ENCODE peak calls at places on chromosomes 2 and 18, in eight cellular contexts. One of them, this sample, is unnamed.
A peak's percentile ranks its signal among the peaks of the same experiment; 100 is the strongest.

GRCh38 chr2:226835420-226835795 is 446 bp upstream of the RHBDD1 start:
- DNase-seq in H9: peak; percentile 65
- DNase-seq in transverse colon: no peak
- DNase-seq in HepG2: no peak
- DNase-seq in RWPE2: no peak
- DNase-seq in upper lobe of right lung: no peak
- DNase-seq in body of pancreas: peak; percentile 37
- DNase-seq in thoracic aorta: no peak
- DNase-seq in this sample: no peak

GRCh38 chr2:221100467-221101089 is 471.5 kb downstream of the EPHA4 start:
- DNase-seq in H9: peak; percentile 60
- DNase-seq in transverse colon: no peak
- DNase-seq in HepG2: no peak
- DNase-seq in RWPE2: no peak
- DNase-seq in upper lobe of right lung: no peak
- DNase-seq in body of pancreas: no peak
- DNase-seq in thoracic aorta: no peak
- DNase-seq in this sample: no peak

GRCh38 chr2:163943403-163944356 is 207.9 kb upstream of the FIGN start:
- DNase-seq in H9: peak; percentile 28
- DNase-seq in transverse colon: no peak
- DNase-seq in HepG2: peak; percentile 96
- DNase-seq in RWPE2: no peak
- DNase-seq in upper lobe of right lung: no peak
- DNase-seq in body of pancreas: no peak
- DNase-seq in thoracic aorta: no peak
- DNase-seq in this sample: no peak

GRCh38 chr2:127386246-127386645 is 1.5 kb downstream of the MAP3K2 start:
- DNase-seq in H9: no peak
- DNase-seq in transverse colon: no peak
- DNase-seq in HepG2: no peak
- DNase-seq in RWPE2: no peak
- DNase-seq in upper lobe of right lung: no peak
- DNase-seq in body of pancreas: no peak
- DNase-seq in thoracic aorta: no peak
- DNase-seq in this sample: no peak

GRCh38 chr2:211429256-211429655 is 872.9 kb downstream of the CPS1 start:
- DNase-seq in H9: no peak
- DNase-seq in transverse colon: no peak
- DNase-seq in HepG2: no peak
- DNase-seq in RWPE2: no peak
- DNase-seq in upper lobe of right lung: no peak
- DNase-seq in body of pancreas: no peak
- DNase-seq in thoracic aorta: no peak
- DNase-seq in this sample: no peak

GRCh38 chr18:53004798-53005197 is 664.8 kb downstream of the DCC start:
- DNase-seq in H9: no peak
- DNase-seq in transverse colon: no peak
- DNase-seq in HepG2: no peak
- DNase-seq in RWPE2: no peak
- DNase-seq in upper lobe of right lung: no peak
- DNase-seq in body of pancreas: no peak
- DNase-seq in thoracic aorta: no peak
- DNase-seq in this sample: no peak

GRCh38 chr18:42635378-42636048 is 480.0 kb downstream of the RIT2 start:
- DNase-seq in H9: peak; percentile 32
- DNase-seq in transverse colon: no peak
- DNase-seq in HepG2: no peak
- DNase-seq in RWPE2: no peak
- DNase-seq in upper lobe of right lung: no peak
- DNase-seq in body of pancreas: no peak
- DNase-seq in thoracic aorta: no peak
- DNase-seq in this sample: no peak

GRCh38 chr2:233331536-233331935 is 22.8 kb upstream of the DGKD start:
- DNase-seq in H9: no peak
- DNase-seq in transverse colon: peak; percentile 77
- DNase-seq in HepG2: no peak
- DNase-seq in RWPE2: no peak
- DNase-seq in upper lobe of right lung: peak; percentile 68
- DNase-seq in body of pancreas: peak; percentile 24
- DNase-seq in thoracic aorta: no peak
- DNase-seq in this sample: peak; percentile 60

GRCh38 chr2:217466104-217466503 is 536.7 kb downstream of the TNS1 start:
- DNase-seq in H9: no peak
- DNase-seq in transverse colon: no peak
- DNase-seq in HepG2: no peak
- DNase-seq in RWPE2: no peak
- DNase-seq in upper lobe of right lung: no peak
- DNase-seq in body of pancreas: no peak
- DNase-seq in thoracic aorta: no peak
- DNase-seq in this sample: no peak

GRCh38 chr2:217466799-217467198 is 536.0 kb downstream of the TNS1 start:
- DNase-seq in H9: no peak
- DNase-seq in transverse colon: no peak
- DNase-seq in HepG2: no peak
- DNase-seq in RWPE2: no peak
- DNase-seq in upper lobe of right lung: no peak
- DNase-seq in body of pancreas: no peak
- DNase-seq in thoracic aorta: no peak
- DNase-seq in this sample: no peak

GRCh38 chr2:217467331-217467730 is 535.5 kb downstream of the TNS1 start:
- DNase-seq in H9: no peak
- DNase-seq in transverse colon: no peak
- DNase-seq in HepG2: no peak
- DNase-seq in RWPE2: no peak
- DNase-seq in upper lobe of right lung: no peak
- DNase-seq in body of pancreas: no peak
- DNase-seq in thoracic aorta: no peak
- DNase-seq in this sample: no peak

GRCh38 chr2:217469203-217469810 is 533.5 kb downstream of the TNS1 start:
- DNase-seq in H9: no peak
- DNase-seq in transverse colon: no peak
- DNase-seq in HepG2: no peak
- DNase-seq in RWPE2: no peak
- DNase-seq in upper lobe of right lung: no peak
- DNase-seq in body of pancreas: no peak
- DNase-seq in thoracic aorta: no peak
- DNase-seq in this sample: no peak

DNA sequence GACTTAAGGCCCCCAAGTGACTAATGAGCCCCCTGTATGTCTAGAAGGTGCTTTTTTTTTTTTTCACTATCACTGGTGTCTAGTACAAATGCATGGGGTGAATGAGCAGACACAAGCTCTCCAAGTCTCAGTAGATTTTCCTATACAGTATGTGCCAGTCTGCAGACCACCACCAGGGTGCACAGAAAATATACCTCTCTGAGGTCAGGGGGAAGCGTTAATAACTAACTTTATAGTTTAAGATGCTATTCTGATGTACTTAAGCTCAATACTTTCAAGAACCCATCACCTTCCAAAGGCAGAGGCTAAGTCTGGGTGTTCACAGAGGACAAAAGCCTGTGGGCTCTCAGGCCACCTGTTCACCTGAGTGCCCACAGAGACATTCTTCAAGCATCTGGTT is 534.8 kb downstream of the TNS1 start:
- DNase-seq in H9: no peak
- DNase-seq in transverse colon: no peak
- DNase-seq in HepG2: no peak
- DNase-seq in RWPE2: no peak
- DNase-seq in upper lobe of right lung: no peak
- DNase-seq in body of pancreas: no peak
- DNase-seq in thoracic aorta: no peak
- DNase-seq in this sample: no peak
- TF ChIP-seq CTCF in H9: peak; percentile 30
- TF ChIP-seq CTCF in transverse colon: no peak
- TF ChIP-seq CTCF in HepG2: no peak
- TF ChIP-seq CTCF in RWPE2: no peak
- TF ChIP-seq CTCF in upper lobe of right lung: no peak
- TF ChIP-seq CTCF in body of pancreas: no peak
- TF ChIP-seq CTCF in thoracic aorta: no peak
- TF ChIP-seq CTCF in this sample: no peak

GRCh38 chr2:105397025-105397722 is 1.7 kb downstream of the FHL2 start:
- DNase-seq in H9: no peak
- DNase-seq in transverse colon: peak; percentile 11
- DNase-seq in HepG2: no peak
- DNase-seq in RWPE2: no peak
- DNase-seq in upper lobe of right lung: no peak
- DNase-seq in body of pancreas: no peak
- DNase-seq in thoracic aorta: no peak
- DNase-seq in this sample: no peak

GRCh38 chr2:105395691-105396090 is 3.2 kb downstream of the FHL2 start:
- DNase-seq in H9: no peak
- DNase-seq in transverse colon: peak; percentile 8
- DNase-seq in HepG2: no peak
- DNase-seq in RWPE2: no peak
- DNase-seq in upper lobe of right lung: no peak
- DNase-seq in body of pancreas: no peak
- DNase-seq in thoracic aorta: no peak
- DNase-seq in this sample: no peak

GRCh38 chr2:105393373-105394055 is 5.3 kb downstream of the FHL2 start:
- DNase-seq in H9: no peak
- DNase-seq in transverse colon: peak; percentile 13
- DNase-seq in HepG2: no peak
- DNase-seq in RWPE2: peak; percentile 9
- DNase-seq in upper lobe of right lung: no peak
- DNase-seq in body of pancreas: no peak
- DNase-seq in thoracic aorta: no peak
- DNase-seq in this sample: no peak

GRCh38 chr2:105396254-105397024 is 2.4 kb downstream of the FHL2 start:
- DNase-seq in H9: no peak
- DNase-seq in transverse colon: peak; percentile 78
- DNase-seq in HepG2: peak; percentile 85
- DNase-seq in RWPE2: peak; percentile 97
- DNase-seq in upper lobe of right lung: no peak
- DNase-seq in body of pancreas: no peak
- DNase-seq in thoracic aorta: peak; percentile 33
- DNase-seq in this sample: peak; percentile 74

DNA sequence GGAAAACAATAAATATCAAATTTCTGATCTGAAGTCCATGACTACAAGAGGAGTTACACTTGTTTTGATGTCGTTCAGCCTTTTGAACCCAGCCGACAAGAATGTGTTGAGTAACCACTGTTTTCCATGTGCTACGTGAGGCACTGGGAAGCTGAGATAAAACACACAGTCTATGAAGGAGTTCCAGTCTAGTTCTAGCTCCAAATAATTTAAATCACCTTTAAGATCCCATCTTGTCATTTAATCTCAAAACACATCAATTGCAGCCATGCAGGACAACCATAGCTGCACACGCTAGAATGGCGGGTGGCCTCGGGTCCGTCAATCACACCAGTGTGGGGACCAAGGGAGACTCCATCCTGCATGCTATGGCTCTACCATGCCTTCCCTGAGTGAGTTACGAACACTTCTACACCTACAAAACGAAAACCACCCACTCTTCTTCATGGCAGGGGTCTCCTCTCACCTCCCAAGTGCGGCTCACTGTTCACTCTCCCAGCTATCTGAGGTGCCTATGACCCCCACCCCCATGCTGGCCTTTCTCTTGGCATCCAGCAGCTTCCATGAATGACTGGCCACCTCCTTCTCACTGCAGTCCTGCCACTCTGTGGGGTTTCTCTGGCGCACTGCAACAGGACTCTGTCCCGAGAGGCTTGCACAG is 3.8 kb downstream of the FHL2 start:
- DNase-seq in H9: no peak
- DNase-seq in transverse colon: peak; percentile 5
- DNase-seq in HepG2: peak; percentile 94
- DNase-seq in RWPE2: no peak
- DNase-seq in upper lobe of right lung: no peak
- DNase-seq in body of pancreas: no peak
- DNase-seq in thoracic aorta: no peak
- DNase-seq in this sample: no peak
- H3K27ac ChIP-seq in H9: no peak overlapping the region
- H3K27ac ChIP-seq in transverse colon: peak overlapping the region; percentile 93
- H3K27ac ChIP-seq in HepG2: peak overlapping the region; percentile 58
- H3K27ac ChIP-seq in RWPE2: peak overlapping the region; percentile 97
- H3K27ac ChIP-seq in upper lobe of right lung: no peak overlapping the region
- H3K27ac ChIP-seq in body of pancreas: no peak overlapping the region
- H3K27ac ChIP-seq in thoracic aorta: no peak overlapping the region
- H3K27ac ChIP-seq in this sample: peak overlapping the region; percentile 18

GRCh38 chr2:41241325-41242000 is 789.6 kb upstream of the SLC8A1 start:
- DNase-seq in H9: no peak
- DNase-seq in transverse colon: peak; percentile 9
- DNase-seq in HepG2: no peak
- DNase-seq in RWPE2: no peak
- DNase-seq in upper lobe of right lung: no peak
- DNase-seq in body of pancreas: no peak
- DNase-seq in thoracic aorta: no peak
- DNase-seq in this sample: no peak
- TF ChIP-seq CTCF in H9: no peak
- TF ChIP-seq CTCF in transverse colon: no peak
- TF ChIP-seq CTCF in HepG2: no peak
- TF ChIP-seq CTCF in RWPE2: no peak
- TF ChIP-seq CTCF in upper lobe of right lung: no peak
- TF ChIP-seq CTCF in body of pancreas: no peak
- TF ChIP-seq CTCF in thoracic aorta: no peak
- TF ChIP-seq CTCF in this sample: no peak

GRCh38 chr2:9138507-9139085 is 68.0 kb upstream of the ASAP2 start:
- DNase-seq in H9: peak; percentile 82
- DNase-seq in transverse colon: no peak
- DNase-seq in HepG2: no peak
- DNase-seq in RWPE2: no peak
- DNase-seq in upper lobe of right lung: no peak
- DNase-seq in body of pancreas: no peak
- DNase-seq in thoracic aorta: no peak
- DNase-seq in this sample: no peak

GRCh38 chr2:9139491-9140443 is 66.8 kb upstream of the ASAP2 start:
- DNase-seq in H9: peak; percentile 84
- DNase-seq in transverse colon: peak; percentile 85
- DNase-seq in HepG2: peak; percentile 52
- DNase-seq in RWPE2: no peak
- DNase-seq in upper lobe of right lung: peak; percentile 87
- DNase-seq in body of pancreas: peak; percentile 69
- DNase-seq in thoracic aorta: no peak
- DNase-seq in this sample: peak; percentile 84

GRCh38 chr2:9140570-9141378 is 65.8 kb upstream of the ASAP2 start:
- DNase-seq in H9: no peak
- DNase-seq in transverse colon: no peak
- DNase-seq in HepG2: no peak
- DNase-seq in RWPE2: no peak
- DNase-seq in upper lobe of right lung: no peak
- DNase-seq in body of pancreas: no peak
- DNase-seq in thoracic aorta: no peak
- DNase-seq in this sample: no peak

GRCh38 chr2:9135804-9136558 is 70.6 kb upstream of the ASAP2 start:
- DNase-seq in H9: no peak
- DNase-seq in transverse colon: no peak
- DNase-seq in HepG2: no peak
- DNase-seq in RWPE2: no peak
- DNase-seq in upper lobe of right lung: no peak
- DNase-seq in body of pancreas: no peak
- DNase-seq in thoracic aorta: no peak
- DNase-seq in this sample: no peak

DNA sequence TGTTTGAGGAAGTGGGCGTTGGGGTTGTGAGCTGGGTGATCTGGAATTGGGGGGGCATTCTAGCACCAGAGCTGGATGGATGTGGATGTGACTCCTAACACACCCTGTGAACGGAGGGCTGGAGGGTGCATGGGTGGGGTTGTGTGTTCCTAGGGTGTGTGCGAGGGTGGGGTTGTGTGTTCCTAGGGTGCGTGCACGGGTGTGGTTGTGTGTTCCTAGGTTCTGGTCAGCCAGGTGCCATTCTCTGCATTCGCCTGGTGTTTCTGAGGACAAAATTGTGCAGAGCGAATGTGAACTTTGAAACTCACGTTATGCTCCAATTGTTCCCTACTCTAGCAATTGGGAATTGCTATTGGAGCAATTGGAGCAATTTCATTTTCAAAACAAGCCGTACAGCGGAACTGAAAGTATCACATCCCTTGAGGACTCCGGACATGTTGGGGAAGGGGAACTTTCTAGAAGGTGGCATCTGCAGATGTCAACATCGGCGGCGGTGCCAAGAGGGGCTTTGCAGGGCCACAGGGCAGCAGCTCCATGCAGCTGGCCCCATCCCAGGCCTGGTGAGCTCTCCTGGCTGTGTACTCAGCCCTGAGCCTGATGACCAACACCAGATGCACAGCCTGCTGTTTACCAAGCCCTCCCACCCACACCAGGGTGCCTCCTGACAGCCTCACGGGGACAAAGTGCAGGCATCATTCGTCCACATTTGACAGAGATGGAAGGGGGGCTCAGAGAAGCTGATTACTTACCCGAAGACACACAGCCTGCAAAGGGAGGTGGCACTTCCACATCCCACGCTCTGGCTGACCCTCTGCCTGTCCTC is 69.4 kb upstream of the ASAP2 start:
- DNase-seq in H9: no peak
- DNase-seq in transverse colon: peak; percentile 93
- DNase-seq in HepG2: peak; percentile 57
- DNase-seq in RWPE2: no peak
- DNase-seq in upper lobe of right lung: no peak
- DNase-seq in body of pancreas: no peak
- DNase-seq in thoracic aorta: no peak
- DNase-seq in this sample: peak; percentile 77
- H3K27ac ChIP-seq in H9: no peak overlapping the region
- H3K27ac ChIP-seq in transverse colon: peak overlapping the region; percentile 79
- H3K27ac ChIP-seq in HepG2: no peak overlapping the region
- H3K27ac ChIP-seq in RWPE2: no peak overlapping the region
- H3K27ac ChIP-seq in upper lobe of right lung: no peak overlapping the region
- H3K27ac ChIP-seq in body of pancreas: no peak overlapping the region
- H3K27ac ChIP-seq in thoracic aorta: no peak overlapping the region
- H3K27ac ChIP-seq in this sample: peak overlapping the region; percentile 86

This sample was measured in stomach.